ENCODE peak calls at places on chromosomes 11 and 22, in eight cellular contexts. One of them, this sample, is unnamed.
A peak's percentile ranks its signal among the peaks of the same experiment; 100 is the strongest.

GRCh38 chr11:67415501-67416304 is at the start of gene CARNS1:
- DNase-seq in neural progenitor cell: peak; percentile 38
- DNase-seq in PC-3: no peak
- DNase-seq in HL-60: no peak
- DNase-seq in colonic mucosa: no peak
- DNase-seq in fibroblast of pulmonary artery: no peak
- DNase-seq in Caco-2: no peak
- DNase-seq in lower lobe of right lung: no peak
- DNase-seq in this sample: no peak

GRCh38 chr11:84471501-84471900 is 1155.6 kb downstream of the DLG2 start:
- DNase-seq in neural progenitor cell: peak; percentile 21
- DNase-seq in PC-3: no peak
- DNase-seq in HL-60: no peak
- DNase-seq in colonic mucosa: no peak
- DNase-seq in fibroblast of pulmonary artery: no peak
- DNase-seq in Caco-2: no peak
- DNase-seq in lower lobe of right lung: no peak
- DNase-seq in this sample: no peak

GRCh38 chr11:59224419-59224928 is 11.7 kb upstream of the MPEG1 start:
- DNase-seq in neural progenitor cell: no peak
- DNase-seq in PC-3: peak; percentile 42
- DNase-seq in HL-60: peak; percentile 73
- DNase-seq in colonic mucosa: no peak
- DNase-seq in fibroblast of pulmonary artery: peak; percentile 80
- DNase-seq in Caco-2: no peak
- DNase-seq in lower lobe of right lung: no peak
- DNase-seq in this sample: no peak

GRCh38 chr11:130728185-130729160 is 187.8 kb downstream of the SNX19 start:
- DNase-seq in neural progenitor cell: no peak
- DNase-seq in PC-3: no peak
- DNase-seq in HL-60: no peak
- DNase-seq in colonic mucosa: no peak
- DNase-seq in fibroblast of pulmonary artery: no peak
- DNase-seq in Caco-2: no peak
- DNase-seq in lower lobe of right lung: no peak
- DNase-seq in this sample: no peak

GRCh38 chr11:35043933-35044332 is 95.0 kb upstream of the CD44 start:
- DNase-seq in neural progenitor cell: no peak
- DNase-seq in PC-3: no peak
- DNase-seq in HL-60: no peak
- DNase-seq in colonic mucosa: no peak
- DNase-seq in fibroblast of pulmonary artery: no peak
- DNase-seq in Caco-2: no peak
- DNase-seq in lower lobe of right lung: no peak
- DNase-seq in this sample: no peak

GRCh38 chr11:47317078-47317828 is 35.2 kb downstream of the MYBPC3 start:
- DNase-seq in neural progenitor cell: no peak
- DNase-seq in PC-3: no peak
- DNase-seq in HL-60: no peak
- DNase-seq in colonic mucosa: no peak
- DNase-seq in fibroblast of pulmonary artery: no peak
- DNase-seq in Caco-2: no peak
- DNase-seq in lower lobe of right lung: no peak
- DNase-seq in this sample: no peak

GRCh38 chr11:64746486-64746885 is 2.5 kb upstream of the RASGRP2 start:
- DNase-seq in neural progenitor cell: no peak
- DNase-seq in PC-3: no peak
- DNase-seq in HL-60: no peak
- DNase-seq in colonic mucosa: no peak
- DNase-seq in fibroblast of pulmonary artery: no peak
- DNase-seq in Caco-2: no peak
- DNase-seq in lower lobe of right lung: no peak
- DNase-seq in this sample: no peak

GRCh38 chr11:44611687-44612437 is 46.4 kb downstream of the CD82 start:
- DNase-seq in neural progenitor cell: no peak
- DNase-seq in PC-3: no peak
- DNase-seq in HL-60: no peak
- DNase-seq in colonic mucosa: no peak
- DNase-seq in fibroblast of pulmonary artery: no peak
- DNase-seq in Caco-2: no peak
- DNase-seq in lower lobe of right lung: no peak
- DNase-seq in this sample: peak; percentile 68

DNA sequence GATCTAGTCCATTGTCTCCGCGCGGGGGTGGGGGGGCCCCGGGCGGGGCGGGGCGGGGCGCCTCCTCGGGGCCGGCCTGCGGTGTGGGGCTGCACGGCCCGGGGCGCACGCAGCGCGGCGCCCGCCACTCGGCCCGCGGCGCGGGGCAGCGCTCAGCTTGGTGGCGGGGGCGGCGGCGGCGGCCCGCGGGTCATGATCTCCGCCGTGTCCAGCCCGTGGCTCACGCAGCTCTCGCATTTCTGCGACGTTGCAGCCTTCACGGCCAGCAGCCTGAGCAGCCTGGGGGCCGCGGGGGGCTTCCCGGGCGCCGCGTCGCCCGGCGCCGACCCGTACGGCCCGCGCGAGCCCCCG is at the start of gene TBX1:
- DNase-seq in neural progenitor cell: no peak
- DNase-seq in PC-3: peak; percentile 7
- DNase-seq in HL-60: no peak
- DNase-seq in colonic mucosa: no peak
- DNase-seq in fibroblast of pulmonary artery: no peak
- DNase-seq in Caco-2: no peak
- DNase-seq in lower lobe of right lung: no peak
- DNase-seq in this sample: no peak
- H3K4me3 ChIP-seq in neural progenitor cell: peak within 1 kb of the TSS; percentile 38
- H3K4me3 ChIP-seq in PC-3: peak within 1 kb of the TSS; percentile 78
- H3K4me3 ChIP-seq in HL-60: no peak within 1 kb of the TSS
- H3K4me3 ChIP-seq in colonic mucosa: no peak within 1 kb of the TSS
- H3K4me3 ChIP-seq in fibroblast of pulmonary artery: no peak within 1 kb of the TSS
- H3K4me3 ChIP-seq in Caco-2: peak within 1 kb of the TSS; percentile 32
- H3K4me3 ChIP-seq in lower lobe of right lung: peak within 1 kb of the TSS; percentile 31
- H3K4me3 ChIP-seq in this sample: no peak within 1 kb of the TSS

DNA sequence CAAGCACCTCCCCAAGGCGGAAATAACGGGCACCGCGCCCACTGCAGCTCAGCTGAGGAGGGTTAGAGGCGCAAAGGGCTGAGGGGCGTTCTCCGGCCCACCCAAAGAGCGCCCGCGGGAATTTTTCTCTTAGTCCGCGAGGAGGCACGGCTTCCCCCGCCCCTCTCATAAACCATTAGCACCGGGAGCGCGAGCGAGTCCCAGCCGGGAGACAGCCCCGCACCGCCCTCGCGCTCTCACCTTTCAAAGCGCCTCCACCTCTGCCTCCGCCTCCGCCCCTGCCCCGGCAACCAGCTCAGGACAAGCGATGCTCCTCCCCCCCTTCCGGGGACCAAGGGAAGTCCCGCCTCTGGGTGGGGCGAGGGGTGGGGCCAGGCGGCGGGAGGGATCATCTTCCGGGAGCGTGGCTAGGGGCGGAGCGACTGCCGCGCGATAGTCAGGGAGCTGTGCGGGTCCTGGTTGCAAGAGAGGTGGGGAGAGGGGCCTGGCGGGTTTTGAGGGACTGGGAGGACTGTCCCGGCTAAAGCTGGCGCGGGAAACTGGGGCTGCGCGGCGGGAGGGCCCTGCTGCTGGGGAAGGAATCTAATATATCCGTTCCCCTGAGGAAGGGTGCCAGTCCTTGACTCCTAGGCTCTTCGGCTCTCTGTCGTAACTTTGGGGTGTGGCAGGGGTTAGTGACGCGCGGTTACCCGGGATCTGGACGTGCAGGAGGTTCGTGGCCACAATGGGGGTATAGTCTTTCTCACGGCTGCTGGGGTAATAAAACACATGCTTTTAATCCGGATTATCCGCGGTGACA is at the start of the genes CCDC82 and JRKL:
- DNase-seq in neural progenitor cell: peak; percentile 99
- DNase-seq in PC-3: peak; percentile 99
- DNase-seq in HL-60: peak; percentile 82
- DNase-seq in colonic mucosa: peak; percentile 99
- DNase-seq in fibroblast of pulmonary artery: peak; percentile 94
- DNase-seq in Caco-2: peak; percentile 100
- DNase-seq in lower lobe of right lung: peak; percentile 97
- DNase-seq in this sample: peak; percentile 75
- TF ChIP-seq CTCF in neural progenitor cell: no peak
- TF ChIP-seq CTCF in PC-3: no peak
- TF ChIP-seq CTCF in HL-60: no peak
- TF ChIP-seq CTCF in colonic mucosa: no peak
- TF ChIP-seq CTCF in fibroblast of pulmonary artery: no peak
- TF ChIP-seq CTCF in Caco-2: no peak
- TF ChIP-seq CTCF in lower lobe of right lung: no peak
- TF ChIP-seq CTCF in this sample: no peak

GRCh38 chr11:14381968-14382367 is 23.0 kb upstream of the RRAS2 start:
- DNase-seq in neural progenitor cell: no peak
- DNase-seq in PC-3: no peak
- DNase-seq in HL-60: no peak
- DNase-seq in colonic mucosa: no peak
- DNase-seq in fibroblast of pulmonary artery: no peak
- DNase-seq in Caco-2: no peak
- DNase-seq in lower lobe of right lung: no peak
- DNase-seq in this sample: no peak
- H3K4me3 ChIP-seq in neural progenitor cell: no peak overlapping the region
- H3K4me3 ChIP-seq in PC-3: peak overlapping the region; percentile 71
- H3K4me3 ChIP-seq in HL-60: no peak overlapping the region
- H3K4me3 ChIP-seq in colonic mucosa: no peak overlapping the region
- H3K4me3 ChIP-seq in fibroblast of pulmonary artery: no peak overlapping the region
- H3K4me3 ChIP-seq in Caco-2: no peak overlapping the region
- H3K4me3 ChIP-seq in lower lobe of right lung: no peak overlapping the region
- H3K4me3 ChIP-seq in this sample: no peak overlapping the region

GRCh38 chr11:62223095-62223494 is 14.6 kb downstream of the SCGB2A1 start:
- DNase-seq in neural progenitor cell: no peak
- DNase-seq in PC-3: no peak
- DNase-seq in HL-60: no peak
- DNase-seq in colonic mucosa: no peak
- DNase-seq in fibroblast of pulmonary artery: peak; percentile 3
- DNase-seq in Caco-2: no peak
- DNase-seq in lower lobe of right lung: no peak
- DNase-seq in this sample: no peak

GRCh38 chr11:62221498-62221897 is 13.0 kb downstream of the SCGB2A1 start:
- DNase-seq in neural progenitor cell: no peak
- DNase-seq in PC-3: no peak
- DNase-seq in HL-60: no peak
- DNase-seq in colonic mucosa: no peak
- DNase-seq in fibroblast of pulmonary artery: no peak
- DNase-seq in Caco-2: no peak
- DNase-seq in lower lobe of right lung: no peak
- DNase-seq in this sample: no peak

DNA sequence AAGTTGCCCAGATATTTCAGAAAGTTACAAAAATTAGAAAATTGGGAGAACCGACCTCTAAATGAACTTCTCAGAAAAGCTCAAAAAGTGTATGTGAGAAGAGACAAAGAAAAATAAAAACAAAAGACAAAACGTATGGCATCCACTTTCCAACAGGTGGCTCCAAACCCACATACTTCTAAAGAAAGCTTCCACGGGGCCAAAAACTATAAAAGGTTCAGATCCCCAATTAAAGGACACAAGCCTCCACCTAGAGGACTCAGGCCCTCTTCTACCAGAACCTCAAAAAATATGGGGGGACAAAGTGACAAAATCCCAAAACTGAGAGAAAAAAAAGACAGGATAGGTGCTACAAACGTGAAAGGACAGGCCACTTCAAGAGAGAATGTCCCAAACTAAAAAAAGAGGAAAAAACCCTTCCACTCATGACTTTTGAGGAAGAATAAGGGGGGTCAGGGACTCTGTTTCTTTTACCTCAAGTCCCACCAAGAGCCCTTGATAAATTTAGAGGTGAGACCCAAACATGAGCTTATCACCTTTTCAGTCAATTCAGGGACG is 8.8 kb downstream of the SCGB2A1 start:
- DNase-seq in neural progenitor cell: peak; percentile 50
- DNase-seq in PC-3: peak; percentile 66
- DNase-seq in HL-60: no peak
- DNase-seq in colonic mucosa: no peak
- DNase-seq in fibroblast of pulmonary artery: peak; percentile 49
- DNase-seq in Caco-2: peak; percentile 22
- DNase-seq in lower lobe of right lung: no peak
- DNase-seq in this sample: no peak
- TF ChIP-seq CTCF in neural progenitor cell: peak; percentile 58
- TF ChIP-seq CTCF in PC-3: peak; percentile 89
- TF ChIP-seq CTCF in HL-60: no peak
- TF ChIP-seq CTCF in colonic mucosa: peak; percentile 18
- TF ChIP-seq CTCF in fibroblast of pulmonary artery: peak; percentile 58
- TF ChIP-seq CTCF in Caco-2: peak; percentile 65
- TF ChIP-seq CTCF in lower lobe of right lung: peak; percentile 19
- TF ChIP-seq CTCF in this sample: peak; percentile 47

GRCh38 chr11:113989916-113990315 is 15.0 kb downstream of the HTR3A start:
- DNase-seq in neural progenitor cell: no peak
- DNase-seq in PC-3: no peak
- DNase-seq in HL-60: no peak
- DNase-seq in colonic mucosa: no peak
- DNase-seq in fibroblast of pulmonary artery: no peak
- DNase-seq in Caco-2: no peak
- DNase-seq in lower lobe of right lung: no peak
- DNase-seq in this sample: no peak

GRCh38 chr11:113991170-113991569 is 16.3 kb downstream of the HTR3A start:
- DNase-seq in neural progenitor cell: peak; percentile 85
- DNase-seq in PC-3: peak; percentile 46
- DNase-seq in HL-60: no peak
- DNase-seq in colonic mucosa: no peak
- DNase-seq in fibroblast of pulmonary artery: peak; percentile 65
- DNase-seq in Caco-2: peak; percentile 82
- DNase-seq in lower lobe of right lung: no peak
- DNase-seq in this sample: no peak

GRCh38 chr11:113991718-113992458 is 17.0 kb downstream of the HTR3A start:
- DNase-seq in neural progenitor cell: no peak
- DNase-seq in PC-3: peak; percentile 23
- DNase-seq in HL-60: no peak
- DNase-seq in colonic mucosa: no peak
- DNase-seq in fibroblast of pulmonary artery: peak; percentile 21
- DNase-seq in Caco-2: no peak
- DNase-seq in lower lobe of right lung: no peak
- DNase-seq in this sample: no peak

GRCh38 chr11:113994077-113994954 is 19.4 kb downstream of the HTR3A start:
- DNase-seq in neural progenitor cell: peak; percentile 76
- DNase-seq in PC-3: peak; percentile 43
- DNase-seq in HL-60: no peak
- DNase-seq in colonic mucosa: no peak
- DNase-seq in fibroblast of pulmonary artery: peak; percentile 23
- DNase-seq in Caco-2: peak; percentile 69
- DNase-seq in lower lobe of right lung: no peak
- DNase-seq in this sample: no peak

DNA sequence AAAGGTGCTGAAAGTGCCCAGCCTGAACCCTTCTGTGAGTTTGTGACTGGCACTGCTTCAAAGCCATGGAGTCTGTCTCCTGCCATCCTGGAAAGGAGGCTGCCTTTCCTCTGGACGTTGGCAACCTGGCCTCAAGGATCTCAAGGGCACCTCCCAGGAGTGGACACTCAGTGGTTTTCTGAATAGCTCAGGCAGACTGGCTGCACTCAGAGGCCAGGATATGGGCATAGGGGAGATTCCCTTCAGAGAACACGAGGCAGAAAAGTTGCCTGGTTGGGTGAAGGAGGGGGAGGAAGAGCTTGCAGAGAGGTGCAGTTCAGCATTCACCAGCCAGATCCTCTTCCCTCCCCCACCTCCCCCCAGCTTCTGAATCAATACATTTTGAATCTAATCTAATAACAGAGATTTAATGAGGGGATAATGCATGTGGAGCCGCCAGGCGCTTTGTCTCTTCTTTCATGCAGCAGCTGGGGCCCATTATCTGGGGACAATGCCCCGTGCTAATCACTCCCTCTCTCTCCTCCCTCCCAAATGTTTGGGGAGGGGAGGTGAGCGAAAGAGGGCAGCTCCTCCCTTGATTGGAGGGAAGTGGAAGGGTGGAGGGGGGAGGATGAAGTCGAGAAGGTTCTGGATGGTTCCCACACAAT is 17.7 kb downstream of the HTR3A start:
- DNase-seq in neural progenitor cell: peak; percentile 80
- DNase-seq in PC-3: no peak
- DNase-seq in HL-60: no peak
- DNase-seq in colonic mucosa: no peak
- DNase-seq in fibroblast of pulmonary artery: no peak
- DNase-seq in Caco-2: no peak
- DNase-seq in lower lobe of right lung: no peak
- DNase-seq in this sample: no peak
- H3K4me3 ChIP-seq in neural progenitor cell: peak overlapping the region; percentile 19
- H3K4me3 ChIP-seq in PC-3: no peak overlapping the region
- H3K4me3 ChIP-seq in HL-60: no peak overlapping the region
- H3K4me3 ChIP-seq in colonic mucosa: no peak overlapping the region
- H3K4me3 ChIP-seq in fibroblast of pulmonary artery: no peak overlapping the region
- H3K4me3 ChIP-seq in Caco-2: no peak overlapping the region
- H3K4me3 ChIP-seq in lower lobe of right lung: no peak overlapping the region
- H3K4me3 ChIP-seq in this sample: no peak overlapping the region

This sample was measured in GM12864.